ENCODE peak calls at places on chromosomes 7 and 10, in four cellular contexts. One of them, this sample, is unnamed.

GRCh38 chr10:114694735-114695134 is 36.7 kb upstream of the ABLIM1 start:
- DNase-seq in fibroblast of mammary gland: no peak
- DNase-seq in GM12865: peak; percentile 45
- DNase-seq in AG04450: no peak
- DNase-seq in this sample: no peak

GRCh38 chr7:139811106-139811505 is 18.0 kb upstream of the TBXAS1 start:
- DNase-seq in fibroblast of mammary gland: peak; percentile 77
- DNase-seq in AG04450: no peak
- DNase-seq in GM12865: no peak
- DNase-seq in this sample: peak; percentile 6

GRCh38 chr7:92714767-92715166 is 121.6 kb downstream of the CDK6 start:
- DNase-seq in GM12865: no peak
- DNase-seq in AG04450: no peak
- DNase-seq in fibroblast of mammary gland: no peak
- DNase-seq in this sample: peak; percentile 45

GRCh38 chr10:22245567-22245966 is 27.8 kb upstream of the EBLN1 start:
- DNase-seq in AG04450: no peak
- DNase-seq in GM12865: no peak
- DNase-seq in fibroblast of mammary gland: peak; percentile 60
- DNase-seq in this sample: peak; percentile 65

GRCh38 chr10:6247041-6247712 is 44.4 kb downstream of the PFKFB3 start:
- DNase-seq in AG04450: no peak
- DNase-seq in GM12865: no peak
- DNase-seq in fibroblast of mammary gland: no peak
- DNase-seq in this sample: no peak

GRCh38 chr10:15169555-15170407 is 1.3 kb upstream of the NMT2 start:
- DNase-seq in AG04450: no peak
- DNase-seq in GM12865: peak; percentile 41
- DNase-seq in fibroblast of mammary gland: no peak
- DNase-seq in this sample: peak; percentile 14

GRCh38 chr7:102892631-102893278 is 20.0 kb upstream of the LRRC17 start:
- DNase-seq in fibroblast of mammary gland: no peak
- DNase-seq in AG04450: no peak
- DNase-seq in GM12865: no peak
- DNase-seq in this sample: no peak

GRCh38 chr7:17681965-17682364 is 258.3 kb downstream of the SNX13 start:
- DNase-seq in AG04450: no peak
- DNase-seq in fibroblast of mammary gland: peak; percentile 66
- DNase-seq in GM12865: no peak
- DNase-seq in this sample: peak; percentile 85

GRCh38 chr7:132161976-132162375 is 414.3 kb downstream of the PLXNA4 start:
- DNase-seq in GM12865: no peak
- DNase-seq in AG04450: no peak
- DNase-seq in fibroblast of mammary gland: no peak
- DNase-seq in this sample: no peak

GRCh38 chr7:137987563-137987962 is 14.3 kb downstream of the CREB3L2 start:
- DNase-seq in GM12865: no peak
- DNase-seq in AG04450: no peak
- DNase-seq in fibroblast of mammary gland: no peak
- DNase-seq in this sample: no peak

GRCh38 chr7:110573862-110574528 is 516.9 kb upstream of the LRRN3 start:
- DNase-seq in GM12865: no peak
- DNase-seq in fibroblast of mammary gland: peak; percentile 77
- DNase-seq in AG04450: peak; percentile 85
- DNase-seq in this sample: peak; percentile 27

GRCh38 chr7:49780953-49781352 is 7.5 kb downstream of the VWC2 start:
- DNase-seq in GM12865: no peak
- DNase-seq in AG04450: no peak
- DNase-seq in fibroblast of mammary gland: no peak
- DNase-seq in this sample: no peak

GRCh38 chr7:92949748-92950147 is 113.4 kb upstream of the CDK6 start:
- DNase-seq in fibroblast of mammary gland: no peak
- DNase-seq in GM12865: no peak
- DNase-seq in AG04450: no peak
- DNase-seq in this sample: no peak

GRCh38 chr7:21256310-21256877 is 171.5 kb upstream of the SP4 start:
- DNase-seq in AG04450: no peak
- DNase-seq in fibroblast of mammary gland: peak; percentile 53
- DNase-seq in GM12865: peak; percentile 68
- DNase-seq in this sample: peak; percentile 44

GRCh38 chr10:131559450-131559911 is 248.0 kb upstream of the TCERG1L start:
- DNase-seq in AG04450: no peak
- DNase-seq in fibroblast of mammary gland: no peak
- DNase-seq in GM12865: no peak
- DNase-seq in this sample: no peak

GRCh38 chr10:75788394-75789205 is 357.2 kb downstream of the LRMDA start:
- DNase-seq in GM12865: no peak
- DNase-seq in fibroblast of mammary gland: peak; percentile 85
- DNase-seq in AG04450: no peak
- DNase-seq in this sample: peak; percentile 37

GRCh38 chr10:8055420-8056349 is 1.2 kb downstream of the GATA3 start:
- DNase-seq in GM12865: no peak
- DNase-seq in AG04450: no peak
- DNase-seq in fibroblast of mammary gland: no peak
- DNase-seq in this sample: no peak

GRCh38 chr7:128166603-128167315 is 74.3 kb upstream of the LEP start:
- DNase-seq in fibroblast of mammary gland: no peak
- DNase-seq in GM12865: no peak
- DNase-seq in AG04450: no peak
- DNase-seq in this sample: peak; percentile 7

GRCh38 chr7:129748710-129749109 is 137.2 kb downstream of the NRF1 start:
- DNase-seq in GM12865: no peak
- DNase-seq in fibroblast of mammary gland: peak; percentile 70
- DNase-seq in AG04450: no peak
- DNase-seq in this sample: peak; percentile 43

GRCh38 chr10:58064714-58065528 is 202.8 kb downstream of the IPMK start:
- DNase-seq in AG04450: peak; percentile 10
- DNase-seq in fibroblast of mammary gland: peak; percentile 65
- DNase-seq in GM12865: peak; percentile 36
- DNase-seq in this sample: peak; percentile 61

GRCh38 chr7:137501561-137501960 is 158.0 kb upstream of the PTN start:
- DNase-seq in GM12865: no peak
- DNase-seq in AG04450: no peak
- DNase-seq in fibroblast of mammary gland: peak; percentile 78
- DNase-seq in this sample: peak; percentile 62

GRCh38 chr10:119575506-119575905 is 21.3 kb downstream of the TIAL1 start:
- DNase-seq in fibroblast of mammary gland: peak; percentile 49
- DNase-seq in GM12865: no peak
- DNase-seq in AG04450: no peak
- DNase-seq in this sample: peak; percentile 31

GRCh38 chr10:33265621-33266020 is 68.8 kb downstream of the NRP1 start:
- DNase-seq in fibroblast of mammary gland: no peak
- DNase-seq in GM12865: peak; percentile 28
- DNase-seq in AG04450: no peak
- DNase-seq in this sample: no peak

GRCh38 chr10:28890121-28890950 is 213.0 kb downstream of the BAMBI start:
- DNase-seq in fibroblast of mammary gland: no peak
- DNase-seq in GM12865: no peak
- DNase-seq in AG04450: no peak
- DNase-seq in this sample: no peak

GRCh38 chr7:128869944-128870285 is 7.3 kb downstream of the ATP6V1F start:
- DNase-seq in GM12865: no peak
- DNase-seq in fibroblast of mammary gland: no peak
- DNase-seq in AG04450: no peak
- DNase-seq in this sample: no peak

GRCh38 chr7:121985476-121985875 is 112.5 kb downstream of the PTPRZ1 start:
- DNase-seq in fibroblast of mammary gland: no peak
- DNase-seq in AG04450: no peak
- DNase-seq in GM12865: no peak
- DNase-seq in this sample: no peak

GRCh38 chr10:71475243-71475871 is 78.6 kb downstream of the CDH23 start:
- DNase-seq in AG04450: no peak
- DNase-seq in GM12865: no peak
- DNase-seq in fibroblast of mammary gland: no peak
- DNase-seq in this sample: no peak

GRCh38 chr10:81081887-81082620 is 544.4 kb downstream of the SH2D4B start:
- DNase-seq in AG04450: no peak
- DNase-seq in GM12865: peak; percentile 66
- DNase-seq in fibroblast of mammary gland: no peak
- DNase-seq in this sample: no peak

GRCh38 chr10:116787018-116787674 is 44.8 kb upstream of the HSPA12A start:
- DNase-seq in GM12865: no peak
- DNase-seq in fibroblast of mammary gland: no peak
- DNase-seq in AG04450: no peak
- DNase-seq in this sample: no peak

GRCh38 chr10:103693070-103693811 is 162.1 kb downstream of the SH3PXD2A start:
- DNase-seq in AG04450: no peak
- DNase-seq in fibroblast of mammary gland: no peak
- DNase-seq in GM12865: peak; percentile 62
- DNase-seq in this sample: no peak

GRCh38 chr7:20435305-20435704 is 104.6 kb downstream of the ITGB8 start:
- DNase-seq in fibroblast of mammary gland: peak; percentile 86
- DNase-seq in AG04450: no peak
- DNase-seq in GM12865: no peak
- DNase-seq in this sample: peak; percentile 93

GRCh38 chr7:74525881-74526280 is 72.2 kb downstream of the GTF2IRD1 start:
- DNase-seq in AG04450: no peak
- DNase-seq in fibroblast of mammary gland: no peak
- DNase-seq in GM12865: no peak
- DNase-seq in this sample: no peak

GRCh38 chr10:111207525-111207924 is 130.7 kb downstream of the ADRA2A start:
- DNase-seq in fibroblast of mammary gland: no peak
- DNase-seq in GM12865: peak; percentile 33
- DNase-seq in AG04450: no peak
- DNase-seq in this sample: no peak

GRCh38 chr10:48399056-48399541 is 92.6 kb downstream of the MAPK8 start:
- DNase-seq in fibroblast of mammary gland: peak; percentile 5
- DNase-seq in AG04450: no peak
- DNase-seq in GM12865: no peak
- DNase-seq in this sample: no peak

GRCh38 chr10:51250278-51250914 is 176.1 kb downstream of the PRKG1 start:
- DNase-seq in GM12865: no peak
- DNase-seq in fibroblast of mammary gland: no peak
- DNase-seq in AG04450: no peak
- DNase-seq in this sample: no peak

GRCh38 chr10:101780818-101781654 is 2.2 kb downstream of the NPM3 start:
- DNase-seq in GM12865: peak; percentile 81
- DNase-seq in fibroblast of mammary gland: peak; percentile 61
- DNase-seq in AG04450: peak; percentile 30
- DNase-seq in this sample: peak; percentile 53
- TF ChIP-seq CTCF in GM12865: peak; percentile 96
- TF ChIP-seq CTCF in fibroblast of mammary gland: peak; percentile 85
- TF ChIP-seq CTCF in AG04450: peak; percentile 92
- TF ChIP-seq CTCF in this sample: peak; percentile 83

DNA sequence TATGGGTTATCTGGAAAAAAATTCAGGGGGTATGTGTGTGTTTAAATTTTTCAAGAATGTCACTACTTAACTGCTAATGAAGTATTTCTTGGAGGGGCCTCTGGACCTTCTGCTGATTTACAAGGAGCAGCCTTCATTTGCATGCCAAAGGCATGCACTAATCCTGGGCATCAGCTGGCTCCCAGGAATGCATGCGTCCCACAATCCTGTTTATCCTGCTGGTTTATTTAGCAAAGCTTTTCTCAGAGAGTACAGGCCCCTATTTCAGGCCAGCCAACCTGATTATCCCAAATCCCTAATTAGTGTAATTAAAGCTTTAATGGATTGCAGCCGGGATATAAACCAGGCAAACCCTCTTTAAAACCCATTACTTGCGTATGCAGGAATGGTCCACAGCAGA is 170.4 kb downstream of the TAX1BP1 start:
- DNase-seq in GM12865: no peak
- DNase-seq in fibroblast of mammary gland: no peak
- DNase-seq in AG04450: no peak
- DNase-seq in this sample: peak; percentile 64
- H3K4me3 ChIP-seq in GM12865: no peak overlapping the region
- H3K4me3 ChIP-seq in fibroblast of mammary gland: no peak overlapping the region
- H3K4me3 ChIP-seq in AG04450: no peak overlapping the region
- H3K4me3 ChIP-seq in this sample: no peak overlapping the region

DNA sequence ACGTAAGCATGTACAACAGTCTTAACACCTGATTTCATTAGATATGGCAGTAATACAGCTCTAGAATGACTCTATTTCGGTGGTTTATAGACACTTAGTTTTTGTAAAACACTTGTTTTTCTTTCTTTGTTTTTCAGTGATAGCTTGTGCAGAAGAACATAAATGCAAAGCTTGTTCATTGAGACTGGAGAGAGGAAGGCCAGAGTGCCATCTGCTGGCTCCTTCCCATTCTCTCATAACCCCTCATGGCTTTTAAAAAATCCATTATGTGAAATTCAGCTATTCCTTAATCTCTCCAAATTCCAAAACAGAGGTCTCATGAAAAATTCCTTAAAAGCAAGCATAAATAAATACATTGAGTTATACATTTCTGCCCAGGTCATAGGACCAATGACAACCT is 76.3 kb downstream of the CACNB2 start:
- DNase-seq in fibroblast of mammary gland: peak; percentile 65
- DNase-seq in AG04450: no peak
- DNase-seq in GM12865: peak; percentile 3
- DNase-seq in this sample: peak; percentile 30
- TF ChIP-seq CTCF in fibroblast of mammary gland: peak; percentile 71
- TF ChIP-seq CTCF in AG04450: peak; percentile 77
- TF ChIP-seq CTCF in GM12865: peak; percentile 11
- TF ChIP-seq CTCF in this sample: peak; percentile 70

DNA sequence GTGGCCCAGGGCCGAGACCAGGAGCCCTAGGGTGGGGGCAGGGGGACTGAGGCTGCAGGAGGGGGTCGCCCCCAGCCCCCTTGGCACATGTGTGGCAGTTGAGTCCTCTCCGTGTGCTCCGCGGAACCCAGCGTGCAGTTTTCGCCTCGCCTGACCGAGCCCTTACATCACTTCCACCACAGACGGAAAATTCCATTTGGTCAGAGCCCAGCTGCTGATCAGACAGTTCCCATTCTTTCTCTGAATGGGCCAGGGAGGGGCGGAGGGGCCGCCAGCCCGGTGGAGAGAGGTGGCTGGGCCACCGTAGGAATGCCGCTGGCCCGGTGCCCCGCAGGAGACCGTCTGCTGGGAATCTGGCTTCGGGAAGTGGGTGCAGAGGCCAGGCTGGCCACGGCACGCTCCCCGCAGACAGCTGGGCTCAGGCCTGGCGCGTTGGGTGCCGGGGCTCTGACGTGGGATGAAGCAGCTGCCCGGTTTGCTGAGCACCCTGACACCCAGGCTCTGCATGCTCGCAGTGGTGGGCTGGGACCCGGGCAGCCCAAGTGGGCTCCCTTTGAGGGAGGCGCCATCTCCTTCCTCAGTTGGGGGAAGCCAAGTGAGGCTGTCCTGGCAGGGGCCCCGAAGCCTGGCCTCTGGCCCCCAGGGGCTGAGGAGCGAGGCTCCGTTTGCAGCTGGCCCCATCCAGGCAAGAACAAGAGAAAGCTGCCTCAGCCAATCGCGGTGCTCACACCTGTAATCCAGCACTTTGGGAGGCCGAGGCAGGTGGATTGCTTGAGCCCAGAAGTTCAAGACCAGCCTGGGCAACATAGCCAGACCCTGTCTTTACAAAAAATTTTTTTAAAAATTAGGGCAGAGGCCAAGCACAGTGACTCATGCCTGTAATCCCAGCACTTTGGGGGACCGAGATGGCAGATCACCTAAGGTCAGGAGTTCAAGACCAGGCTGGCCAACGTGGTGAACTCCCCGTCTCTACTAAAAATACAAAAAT is 9.9 kb downstream of the TTYH3 start:
- DNase-seq in fibroblast of mammary gland: peak; percentile 92
- DNase-seq in AG04450: peak; percentile 90
- DNase-seq in GM12865: peak; percentile 65
- DNase-seq in this sample: peak; percentile 99
- H3K4me3 ChIP-seq in fibroblast of mammary gland: no peak overlapping the region
- H3K4me3 ChIP-seq in AG04450: peak overlapping the region; percentile 7
- H3K4me3 ChIP-seq in GM12865: no peak overlapping the region
- H3K4me3 ChIP-seq in this sample: peak overlapping the region; percentile 20